ENCODE peak calls at places on chromosomes 3 and 15, in seven cellular contexts. I is GM06990, Y is cardiac muscle cell, M is dorsolateral prefrontal cortex, C is AG10803, U is PC-3, V is heart left ventricle. F is an unnamed sample.

GRCh38 chr3:100830931-100831330 is 121.6 kb downstream of the TFG start:
- DNase-seq in I (no peak), Y (no peak), M (no peak), C (no peak), U (no peak), V (no peak), F (no peak)

GRCh38 chr3:158572766-158573060 is 1.7 kb downstream of the MLF1 start:
- DNase-seq in I (no peak), Y (no peak), M (no peak), C (no peak), U (no peak), V (no peak), F (no peak)

GRCh38 chr15:99177679-99178078 is 71.7 kb downstream of the TTC23 start:
- DNase-seq in I (no peak), Y (no peak), M (no peak), C (no peak), U (no peak), V (no peak), F (no peak)

GRCh38 chr15:59812889-59813288 is 123.8 kb upstream of the BNIP2 start:
- DNase-seq in I (no peak), Y (no peak), M (no peak), C (no peak), U (no peak), V (no peak), F (no peak)

GRCh38 chr3:64832098-64832497 is 144.3 kb upstream of the ADAMTS9 start:
- DNase-seq in I (no peak), Y (no peak), M (no peak), C (no peak), U (no peak), V (no peak), F (no peak)

GRCh38 chr15:32956006-32956405 is 238.2 kb downstream of the GREM1 start:
- DNase-seq in I (no peak), Y (peak; percentile 84), M (no peak), C (peak; percentile 92), U (peak; percentile 75), V (no peak), F (peak; percentile 52)

GRCh38 chr3:111252795-111253194 is 181.2 kb downstream of the NECTIN3 start:
- DNase-seq in I (no peak), Y (peak; percentile 59), M (no peak), C (peak; percentile 55), U (peak; percentile 57), V (no peak), F (no peak)

GRCh38 chr3:30454636-30455035 is 151.8 kb upstream of the TGFBR2 start:
- DNase-seq in I (no peak), Y (no peak), M (no peak), C (no peak), U (no peak), V (no peak), F (no peak)

GRCh38 chr3:158522737-158523136 is 48.3 kb upstream of the MLF1 start:
- DNase-seq in I (no peak), Y (peak; percentile 56), M (no peak), C (peak; percentile 73), U (peak; percentile 27), V (no peak), F (no peak)

GRCh38 chr3:53842436-53843194 is 3.6 kb downstream of the CHDH start:
- DNase-seq in I (peak; percentile 26), Y (peak; percentile 59), M (peak; percentile 86), C (peak; percentile 5), U (peak; percentile 66), V (no peak), F (peak; percentile 13)

GRCh38 chr15:74793135-74794028 is 11.5 kb downstream of the CSK start:
- DNase-seq in I (no peak), Y (peak; percentile 30), M (no peak), C (no peak), U (no peak), V (no peak), F (peak; percentile 73)

GRCh38 chr15:41561777-41562145 is 2.7 kb downstream of the TYRO3 start:
- DNase-seq in I (no peak), Y (peak; percentile 83), M (peak; percentile 91), C (peak; percentile 45), U (no peak), V (no peak), F (no peak)

GRCh38 chr15:33846862-33847261 is 121.4 kb upstream of the CHRM5 start:
- DNase-seq in I (no peak), Y (no peak), M (no peak), C (no peak), U (no peak), V (no peak), F (no peak)

GRCh38 chr3:150925751-150926201 is 20.5 kb upstream of the MINDY4B start:
- DNase-seq in I (peak; percentile 41), Y (peak; percentile 27), M (peak; percentile 45), C (no peak), U (peak; percentile 61), V (peak; percentile 68), F (peak; percentile 62)

DNA sequence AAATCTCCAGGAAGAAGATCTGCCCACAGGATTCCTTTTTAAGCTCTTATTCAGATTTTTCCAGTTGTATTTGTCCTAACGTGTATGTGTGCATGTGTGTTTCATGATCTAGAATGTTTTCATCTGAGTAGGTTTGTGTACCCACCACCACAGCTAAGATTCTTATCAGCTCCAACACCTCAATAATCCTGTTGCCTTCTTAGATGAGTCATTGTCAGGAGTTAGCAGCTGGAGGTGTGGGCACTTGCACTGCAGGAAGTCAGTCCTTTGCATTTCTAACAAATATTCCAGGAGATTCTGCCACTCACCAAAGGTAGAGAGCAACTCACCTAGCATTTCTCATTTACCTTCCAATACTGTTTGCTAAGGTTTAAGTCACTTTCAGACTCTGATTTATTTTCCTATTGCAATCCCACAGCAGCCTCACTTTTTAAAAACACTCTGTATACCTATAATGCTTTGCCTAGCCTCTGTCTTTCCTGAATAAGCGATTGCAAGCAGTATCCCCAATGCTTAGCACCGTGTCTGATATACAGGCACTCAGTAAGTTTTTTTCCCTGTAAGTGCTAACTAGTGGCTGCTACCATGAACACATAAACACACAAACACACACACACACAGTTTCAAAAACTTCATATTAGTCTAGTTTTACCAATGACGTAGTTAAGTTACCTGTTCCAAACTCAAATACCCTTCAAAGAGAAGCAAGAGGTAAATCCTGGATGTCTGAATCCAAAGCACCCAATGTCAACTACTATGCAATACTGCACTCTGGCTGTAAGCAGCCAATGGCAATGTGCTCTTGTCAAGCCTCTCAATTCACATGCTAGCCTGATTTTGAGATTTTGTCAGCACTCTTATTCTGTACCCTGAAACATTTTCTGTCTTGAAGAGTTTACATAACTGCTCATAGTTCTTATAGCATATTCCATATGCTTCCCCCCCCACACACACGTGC is 713.5 kb upstream of the LMCD1 start:
- DNase-seq in I (no peak), Y (peak; percentile 6), M (no peak), C (no peak), U (no peak), V (no peak), F (no peak)
- TF ChIP-seq CTCF in I (no peak), Y (no peak), M (no peak), C (no peak), U (no peak), V (no peak), F (no peak)

GRCh38 chr3:184260571-184261269 is 633 bp downstream of the CAMK2N2 start:
- DNase-seq in I (no peak), Y (no peak), M (no peak), C (no peak), U (no peak), V (no peak), F (no peak)

GRCh38 chr3:184261270-184262165 is at the start of gene CAMK2N2:
- DNase-seq in I (no peak), Y (peak; percentile 80), M (peak; percentile 73), C (peak; percentile 25), U (peak; percentile 80), V (peak; percentile 77), F (peak; percentile 46)

GRCh38 chr3:184262927-184263179 is 1.5 kb upstream of the CAMK2N2 start:
- DNase-seq in I (no peak), Y (no peak), M (no peak), C (no peak), U (no peak), V (no peak), F (no peak)

GRCh38 chr3:184259878-184260570 is 1.3 kb downstream of the CAMK2N2 start:
- DNase-seq in I (no peak), Y (peak; percentile 44), M (peak; percentile 57), C (no peak), U (peak; percentile 34), V (no peak), F (no peak)

GRCh38 chr3:184262166-184262926 is 993 bp upstream of the CAMK2N2 start:
- DNase-seq in I (no peak), Y (no peak), M (no peak), C (no peak), U (no peak), V (no peak), F (no peak)
- H3K4me3 ChIP-seq in I (peak overlapping the region; percentile 45), Y (peak overlapping the region; percentile 38), M (peak overlapping the region; percentile 69), C (peak overlapping the region; percentile 51), U (peak overlapping the region; percentile 75), V (peak overlapping the region; percentile 34), F (peak overlapping the region; percentile 54)

GRCh38 chr3:79815478-79815877 is 47.7 kb upstream of the ROBO1 start:
- DNase-seq in I (no peak), Y (no peak), M (no peak), C (no peak), U (no peak), V (no peak), F (no peak)

GRCh38 chr3:79818015-79818414 is 50.2 kb upstream of the ROBO1 start:
- DNase-seq in I (no peak), Y (no peak), M (no peak), C (no peak), U (no peak), V (no peak), F (no peak)

GRCh38 chr3:79820089-79820488 is 52.3 kb upstream of the ROBO1 start:
- DNase-seq in I (no peak), Y (no peak), M (no peak), C (no peak), U (no peak), V (no peak), F (no peak)

GRCh38 chr3:79822076-79822475 is 54.3 kb upstream of the ROBO1 start:
- DNase-seq in I (no peak), Y (no peak), M (no peak), C (no peak), U (no peak), V (no peak), F (no peak)

GRCh38 chr3:79817224-79817623 is 49.4 kb upstream of the ROBO1 start:
- DNase-seq in I (no peak), Y (no peak), M (no peak), C (no peak), U (no peak), V (no peak), F (no peak)
- TF ChIP-seq CTCF in I (no peak), Y (no peak), M (no peak), C (no peak), U (no peak), V (no peak), F (no peak)

GRCh38 chr3:71542548-71543370 is 40.8 kb downstream of the FOXP1 start:
- DNase-seq in I (no peak), Y (peak; percentile 95), M (peak; percentile 78), C (peak; percentile 99), U (peak; percentile 60), V (peak; percentile 88), F (no peak)

GRCh38 chr3:71545330-71545729 is 38.2 kb downstream of the FOXP1 start:
- DNase-seq in I (no peak), Y (no peak), M (no peak), C (no peak), U (peak; percentile 24), V (no peak), F (no peak)

GRCh38 chr3:71537211-71537611 is 46.3 kb downstream of the FOXP1 start:
- DNase-seq in I (no peak), Y (peak; percentile 96), M (no peak), C (peak; percentile 95), U (peak; percentile 78), V (no peak), F (no peak)

GRCh38 chr3:71543371-71544016 is 40.0 kb downstream of the FOXP1 start:
- DNase-seq in I (no peak), Y (no peak), M (no peak), C (no peak), U (no peak), V (no peak), F (no peak)

GRCh38 chr3:71541313-71541712 is 42.2 kb downstream of the FOXP1 start:
- DNase-seq in I (no peak), Y (peak; percentile 24), M (no peak), C (no peak), U (no peak), V (no peak), F (no peak)
- H3K4me3 ChIP-seq in I (no peak overlapping the region), Y (no peak overlapping the region), M (no peak overlapping the region), C (no peak overlapping the region), U (no peak overlapping the region), V (no peak overlapping the region), F (no peak overlapping the region)